ENCODE peak calls at places on chromosomes 12 and 14, in five cellular contexts. V is left lung, X is progenitor cell of endocrine pancreas, N is cardiac fibroblast, M is H9. B is an unnamed sample.

GRCh38 chr12:120744922-120745493 is 19.4 kb downstream of the ACADS start:
- DNase-seq in N (no peak), M (no peak), X (no peak), V (no peak), B (no peak)

GRCh38 chr12:2142068-2142467 is 89.3 kb downstream of the CACNA1C start:
- DNase-seq in X (no peak), N (no peak), V (no peak), M (no peak), B (no peak)

GRCh38 chr12:59004466-59004865 is 84.2 kb upstream of the LRIG3 start:
- DNase-seq in M (no peak), V (no peak), N (no peak), X (no peak), B (no peak)

GRCh38 chr12:72388322-72388721 is 116.2 kb downstream of the TRHDE start:
- DNase-seq in N (no peak), X (no peak), M (no peak), V (no peak), B (no peak)

GRCh38 chr12:43009307-43009706 is 419.8 kb upstream of the PRICKLE1 start:
- DNase-seq in N (no peak), X (no peak), M (no peak), V (no peak), B (no peak)

GRCh38 chr12:32298917-32299316 is 100.4 kb upstream of the FGD4 start:
- DNase-seq in X (no peak), M (no peak), V (no peak), N (no peak), B (no peak)

GRCh38 chr14:67474366-67474765 is 14.2 kb downstream of the TMEM229B start:
- DNase-seq in V (no peak), N (no peak), M (no peak), X (no peak), B (no peak)

GRCh38 chr12:79326225-79326624 is 364.5 kb downstream of the PAWR start:
- DNase-seq in M (no peak), X (no peak), V (no peak), N (no peak), B (no peak)

GRCh38 chr14:94469261-94469660 is 6.7 kb downstream of the SERPINA9 start:
- DNase-seq in N (no peak), V (no peak), M (peak), X (no peak), B (no peak)

GRCh38 chr12:126219654-126220279 is 1154.5 kb downstream of the AACS start:
- DNase-seq in X (no peak), M (no peak), N (peak), V (no peak), B (no peak)

GRCh38 chr12:108826115-108826806 is 31.1 kb downstream of the SSH1 start:
- DNase-seq in M (no peak), V (peak), N (peak), X (no peak), B (peak)

GRCh38 chr12:130787445-130788410 is 51.3 kb downstream of the STX2 start:
- DNase-seq in X (no peak), V (no peak), N (peak), M (peak), B (no peak)

GRCh38 chr12:40390980-40391379 is 166.2 kb downstream of the LRRK2 start:
- DNase-seq in N (no peak), X (no peak), M (no peak), V (no peak), B (no peak)

GRCh38 chr12:24378548-24379011 is 429.1 kb upstream of the SOX5 start:
- DNase-seq in X (no peak), N (peak), M (no peak), V (no peak), B (no peak)

GRCh38 chr12:77685906-77686305 is 144.8 kb upstream of the NAV3 start:
- DNase-seq in V (no peak), M (no peak), N (no peak), X (no peak), B (no peak)

GRCh38 chr12:55818140-55818728 is 393 bp downstream of the ORMDL2 start:
- DNase-seq in N (peak), V (no peak), X (no peak), M (no peak), B (no peak)

GRCh38 chr12:67468549-67469245 is 179.8 kb upstream of the DYRK2 start:
- DNase-seq in N (no peak), M (no peak), V (no peak), X (no peak), B (no peak)

GRCh38 chr14:61343991-61344405 is 22.6 kb downstream of the PRKCH start:
- DNase-seq in N (no peak), X (no peak), V (no peak), M (no peak), B (peak)

GRCh38 chr12:94211011-94211410 is 62.6 kb downstream of the PLXNC1 start:
- DNase-seq in N (no peak), X (no peak), V (no peak), M (no peak), B (no peak)

GRCh38 chr12:117235261-117235660 is 45.0 kb upstream of the FBXO21 start:
- DNase-seq in X (no peak), M (no peak), N (no peak), V (no peak), B (no peak)

GRCh38 chr12:111598637-111599458 is at the start of gene ATXN2:
- DNase-seq in N (no peak), M (no peak), V (peak), X (peak), B (peak)

GRCh38 chr12:52300796-52301691 is 9.7 kb upstream of the KRT81 start:
- DNase-seq in M (peak), N (peak), X (no peak), V (no peak), B (no peak)

GRCh38 chr12:56591111-56591510 is 39.0 kb downstream of the BAZ2A start:
- DNase-seq in N (no peak), X (no peak), M (no peak), V (no peak), B (no peak)

GRCh38 chr14:73662439-73663056 is 17.8 kb downstream of the DNAL1 start:
- DNase-seq in X (no peak), M (peak), V (peak), N (peak), B (no peak)

GRCh38 chr12:64404470-64405446 is 566 bp downstream of the XPOT start:
- DNase-seq in N (peak), X (no peak), V (peak), M (peak), B (no peak)

GRCh38 chr12:96810057-96810456 is 97.0 kb upstream of the NEDD1 start:
- DNase-seq in N (peak), V (no peak), M (peak), X (no peak), B (no peak)

GRCh38 chr14:67059576-67059975 is 129.7 kb upstream of the GARIN2 start:
- DNase-seq in V (no peak), X (no peak), M (no peak), N (no peak), B (no peak)

GRCh38 chr12:56212360-56212759 is 9.4 kb downstream of the RNF41 start:
- DNase-seq in N (no peak), X (no peak), M (no peak), V (no peak), B (no peak)

GRCh38 chr12:63917864-63918742 is 73.6 kb downstream of the SRGAP1 start:
- DNase-seq in N (peak), M (no peak), X (no peak), V (no peak), B (peak)

GRCh38 chr12:128316078-128316477 is 49.1 kb downstream of the TMEM132C start:
- DNase-seq in X (no peak), M (no peak), V (no peak), N (no peak), B (no peak)

GRCh38 chr12:75690556-75690955 is 179.1 kb upstream of the KRR1 start:
- DNase-seq in M (no peak), N (peak), X (no peak), V (peak), B (no peak)

GRCh38 chr14:75279739-75280447 is 1.3 kb downstream of the FOS start:
- DNase-seq in X (no peak), V (peak), N (no peak), M (peak), B (no peak)

GRCh38 chr14:100076133-100076532 is 10.9 kb downstream of the EVL start:
- DNase-seq in X (no peak), N (peak), M (peak), V (peak), B (peak)

GRCh38 chr12:105235299-105235746 is 651 bp downstream of the APPL2 start:
- DNase-seq in M (no peak), V (no peak), X (no peak), N (peak), B (no peak)

GRCh38 chr12:109717390-109718357 is 4.0 kb downstream of the FAM222A start:
- DNase-seq in X (no peak), V (no peak), M (no peak), N (no peak), B (no peak)

GRCh38 chr12:26633591-26634210 is 199.3 kb downstream of the ITPR2 start:
- DNase-seq in V (no peak), M (no peak), X (no peak), N (peak), B (no peak)

GRCh38 chr12:62750941-62751843 is 183.8 kb downstream of the PPM1H start:
- DNase-seq in X (no peak), N (no peak), M (no peak), V (no peak), B (no peak)

GRCh38 chr12:104730761-104731160 is 227.3 kb downstream of the SLC41A2 start:
- DNase-seq in M (no peak), V (no peak), X (no peak), N (no peak), B (no peak)

GRCh38 chr14:65296402-65296801 is 116.1 kb upstream of the FUT8 start:
- DNase-seq in V (no peak), X (no peak), M (no peak), N (no peak), B (no peak)

GRCh38 chr14:102501751-102502315 is 7.7 kb downstream of the ANKRD9 start:
- DNase-seq in N (no peak), X (no peak), V (no peak), M (peak), B (no peak)
- TF ChIP-seq CTCF in N (no peak), X (no peak), V (no peak), M (peak), B (no peak)

GRCh38 chr12:21941522-21942376 is 523 bp upstream of the ABCC9 start:
- DNase-seq in V (peak), X (peak), N (peak), M (peak), B (no peak)
- TF ChIP-seq CTCF in V (no peak), X (peak), N (peak), M (peak), B (no peak)

GRCh38 chr14:33184587-33184986 is 245.9 kb downstream of the NPAS3 start:
- DNase-seq in V (no peak), N (peak), X (no peak), M (no peak), B (no peak)
- TF ChIP-seq CTCF in V (no peak), N (no peak), X (no peak), M (peak), B (no peak)

DNA sequence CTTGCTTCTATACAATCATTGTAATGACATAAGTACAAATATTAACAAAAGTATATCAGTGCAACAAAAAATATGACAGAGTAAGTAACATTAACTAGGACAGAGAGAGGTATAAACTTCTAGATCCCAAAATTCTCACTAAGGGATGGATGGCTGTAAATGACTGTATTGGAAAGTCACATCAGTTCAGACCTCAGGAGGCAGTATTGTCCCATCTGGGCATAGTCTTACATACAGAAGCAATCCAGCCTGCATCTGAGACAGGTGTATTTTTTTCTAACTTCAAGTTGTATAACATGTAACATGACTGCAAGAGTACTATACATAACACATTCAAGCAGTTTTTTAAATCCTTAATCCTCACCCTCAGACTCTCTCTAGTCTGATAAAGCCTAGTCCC is 99.0 kb downstream of the GARIN6 start:
- DNase-seq in N (no peak), X (no peak), M (no peak), V (no peak), B (no peak)
- TF ChIP-seq CTCF in N (no peak), X (peak), M (peak), V (no peak), B (no peak)

GRCh38 chr12:5901416-5901815 is 43.6 kb downstream of the ANO2 start:
- DNase-seq in N (no peak), X (no peak), V (no peak), M (no peak), B (no peak)

GRCh38 chr12:5902736-5903135 is 42.3 kb downstream of the ANO2 start:
- DNase-seq in V (no peak), M (no peak), X (no peak), N (no peak), B (no peak)

GRCh38 chr12:5900533-5901255 is 44.4 kb downstream of the ANO2 start:
- DNase-seq in V (no peak), M (no peak), N (no peak), X (no peak), B (no peak)

GRCh38 chr12:5904441-5904840 is 40.6 kb downstream of the ANO2 start:
- DNase-seq in N (no peak), M (no peak), V (no peak), X (no peak), B (no peak)

DNA sequence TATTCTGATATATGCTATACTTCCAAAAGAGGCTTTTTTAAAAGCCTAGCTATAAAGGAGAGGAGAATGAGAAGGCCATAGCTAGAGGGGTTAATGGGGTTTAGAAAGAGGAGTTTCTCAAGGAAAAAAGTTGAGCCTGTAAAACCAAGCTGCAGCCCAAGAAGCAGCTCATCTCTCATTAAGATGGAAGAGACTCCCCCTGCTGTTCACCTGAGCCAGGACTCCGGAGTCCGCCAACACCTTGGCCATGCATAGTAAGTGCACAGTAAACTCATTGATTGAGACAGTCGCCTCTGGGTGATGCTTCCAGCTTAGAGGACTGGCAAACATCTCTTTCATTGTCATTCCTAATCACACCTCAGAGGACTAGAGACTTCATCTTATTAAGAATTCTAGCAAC is 46.2 kb downstream of the ANO2 start:
- DNase-seq in X (no peak), M (peak), V (no peak), N (no peak), B (no peak)
- TF ChIP-seq CTCF in X (peak), M (peak), V (no peak), N (no peak), B (no peak)

GRCh38 chr12:48084066-48084465 is 21.8 kb downstream of the SENP1 start:
- DNase-seq in V (no peak), M (no peak), X (no peak), N (peak), B (no peak)
- TF ChIP-seq CTCF in V (no peak), M (peak), X (peak), N (peak), B (no peak)

GRCh38 chr14:104941508-104942365 is 17.1 kb downstream of the PLD4 start:
- DNase-seq in X (no peak), M (no peak), V (no peak), N (no peak), B (no peak)

GRCh38 chr14:104942586-104942985 is 17.9 kb downstream of the PLD4 start:
- DNase-seq in V (no peak), X (no peak), N (no peak), M (no peak), B (peak)

GRCh38 chr14:104938960-104939359 is 14.3 kb downstream of the PLD4 start:
- DNase-seq in N (no peak), V (no peak), X (no peak), M (no peak), B (no peak)

GRCh38 chr14:104939666-104940410 is 15.2 kb downstream of the PLD4 start:
- DNase-seq in V (no peak), M (no peak), X (no peak), N (no peak), B (no peak)

GRCh38 chr14:104940526-104941150 is 16.0 kb downstream of the PLD4 start:
- DNase-seq in M (no peak), N (no peak), V (no peak), X (no peak), B (no peak)
- TF ChIP-seq CTCF in M (peak), N (no peak), V (no peak), X (peak), B (no peak)